ENCODE peak calls at places on chromosome 2, in nine cellular contexts. Z, B, G, R, O, J, Q, A and E are unnamed samples.

GRCh38 chr2:3472966-3473365 is 46.4 kb downstream of the ADI1 start:
- DNase-seq in B (no peak), R (no peak), O (peak), Q (no peak), Z (no peak), G (no peak), A (no peak), J (no peak), E (peak)

GRCh38 chr2:45329045-45329677 is 281.9 kb downstream of the SRBD1 start:
- DNase-seq in R (no peak), A (no peak), O (no peak), Q (no peak), G (no peak), B (no peak), J (no peak), Z (no peak), E (no peak)

GRCh38 chr2:12428324-12428723 is 288.4 kb upstream of the TRIB2 start:
- DNase-seq in G (no peak), A (no peak), Q (no peak), B (no peak), O (no peak), R (no peak), Z (no peak), J (no peak), E (no peak)

GRCh38 chr2:3336844-3337243 is 40.8 kb downstream of the EIPR1 start:
- DNase-seq in R (no peak), Z (no peak), J (no peak), A (no peak), O (no peak), B (no peak), Q (no peak), G (no peak), E (no peak)

GRCh38 chr2:233693963-233694362 is 1.3 kb downstream of the UGT1A6 start:
- DNase-seq in A (no peak), B (no peak), G (no peak), O (no peak), Z (no peak), Q (no peak), J (no peak), R (no peak), E (no peak)

GRCh38 chr2:190477563-190478454 is 56.7 kb downstream of the NEMP2 start:
- DNase-seq in G (no peak), O (no peak), A (no peak), B (no peak), R (no peak), Z (no peak), Q (no peak), J (no peak), E (no peak)

GRCh38 chr2:96970248-96970875 is 16.0 kb downstream of the FAM178B start:
- DNase-seq in O (no peak), J (peak), R (no peak), Z (no peak), Q (no peak), G (no peak), B (peak), A (no peak), E (no peak)

GRCh38 chr2:105376010-105376409 is 22.8 kb downstream of the FHL2 start:
- DNase-seq in J (no peak), Q (no peak), G (no peak), O (no peak), Z (no peak), A (no peak), B (peak), R (no peak), E (no peak)

GRCh38 chr2:203535784-203536590 is 886 bp upstream of the RAPH1 start:
- DNase-seq in R (no peak), Q (no peak), J (no peak), B (no peak), O (no peak), Z (no peak), A (peak), G (no peak), E (no peak)

GRCh38 chr2:239154971-239155805 is 245.6 kb downstream of the HDAC4 start:
- DNase-seq in O (no peak), G (no peak), Z (no peak), J (no peak), A (no peak), Q (no peak), B (peak), R (no peak), E (peak)

GRCh38 chr2:134133622-134134312 is 120.1 kb upstream of the MGAT5 start:
- DNase-seq in Z (no peak), G (no peak), O (no peak), R (no peak), B (no peak), Q (no peak), J (no peak), A (no peak), E (no peak)

GRCh38 chr2:174059875-174060226 is 94.7 kb upstream of the SP3 start:
- DNase-seq in R (peak), Z (no peak), A (no peak), B (no peak), G (no peak), O (no peak), J (no peak), Q (no peak), E (no peak)

GRCh38 chr2:236369606-236370005 is 105.4 kb upstream of the ASB18 start:
- DNase-seq in Q (no peak), G (no peak), O (no peak), B (peak), A (no peak), J (no peak), R (no peak), Z (no peak), E (peak)

GRCh38 chr2:164764996-164765395 is 76.6 kb downstream of the COBLL1 start:
- DNase-seq in A (no peak), Z (no peak), O (no peak), R (no peak), Q (no peak), B (no peak), J (no peak), G (no peak), E (no peak)

GRCh38 chr2:28407131-28407975 is 14.7 kb downstream of the FOSL2 start:
- DNase-seq in Q (no peak), R (no peak), B (no peak), O (no peak), G (no peak), A (no peak), J (no peak), Z (no peak), E (peak)

GRCh38 chr2:108998911-108999310 is 9.9 kb upstream of the EDAR start:
- DNase-seq in A (no peak), J (no peak), R (no peak), Z (no peak), Q (no peak), B (no peak), G (no peak), O (no peak), E (no peak)

GRCh38 chr2:72149556-72150156 is 2.0 kb upstream of the CYP26B1 start:
- DNase-seq in O (peak), R (peak), Q (no peak), J (no peak), A (no peak), B (peak), Z (no peak), G (no peak), E (peak)

GRCh38 chr2:84495539-84496146 is 20.7 kb upstream of the DNAH6 start:
- DNase-seq in R (peak), Q (peak), G (peak), J (peak), B (no peak), A (peak), Z (peak), O (no peak), E (no peak)

GRCh38 chr2:58240595-58240937 is 559 bp downstream of the FANCL start:
- DNase-seq in G (no peak), Z (no peak), Q (no peak), R (peak), J (no peak), A (peak), B (no peak), O (no peak), E (no peak)

GRCh38 chr2:20212871-20213503 is 11.9 kb downstream of the SDC1 start:
- DNase-seq in O (no peak), B (peak), R (no peak), Q (no peak), G (no peak), A (no peak), Z (no peak), J (no peak), E (no peak)

GRCh38 chr2:159609933-159610523 is 6.3 kb downstream of the BAZ2B start:
- DNase-seq in B (no peak), R (no peak), G (no peak), Q (no peak), O (no peak), A (no peak), Z (no peak), J (no peak), E (no peak)

GRCh38 chr2:128279786-128280701 is 38.6 kb downstream of the HS6ST1 start:
- DNase-seq in J (peak), B (no peak), G (no peak), Q (no peak), Z (no peak), O (peak), R (no peak), A (no peak), E (peak)

GRCh38 chr2:134823431-134823830 is 15.0 kb upstream of the ACMSD start:
- DNase-seq in Z (no peak), B (no peak), A (no peak), Q (no peak), R (no peak), G (no peak), O (no peak), J (no peak), E (no peak)

GRCh38 chr2:196324212-196324611 is 152.8 kb upstream of the STK17B start:
- DNase-seq in O (no peak), G (no peak), R (no peak), J (no peak), Z (no peak), Q (no peak), A (no peak), B (no peak), E (no peak)

GRCh38 chr2:237026981-237027711 is 58.5 kb upstream of the COPS8 start:
- DNase-seq in Q (peak), B (peak), R (peak), A (peak), J (peak), Z (no peak), G (no peak), O (peak), E (peak)

GRCh38 chr2:24930768-24931167 is 10.7 kb upstream of the ADCY3 start:
- DNase-seq in J (peak), G (no peak), A (no peak), Q (peak), Z (no peak), R (no peak), B (peak), O (no peak), E (peak)

GRCh38 chr2:241018051-241018891 is 19.9 kb downstream of the SNED1 start:
- DNase-seq in Z (no peak), B (peak), G (no peak), J (no peak), R (no peak), Q (no peak), O (no peak), A (no peak), E (no peak)

GRCh38 chr2:216339456-216340279 is 32.6 kb downstream of the MARCHF4 start:
- DNase-seq in O (peak), J (no peak), Q (no peak), Z (no peak), A (no peak), B (no peak), R (no peak), G (no peak), E (no peak)

GRCh38 chr2:128442891-128443302 is 124.2 kb upstream of the HS6ST1 start:
- DNase-seq in B (peak), O (peak), Q (no peak), R (no peak), G (no peak), J (peak), Z (no peak), A (no peak), E (peak)

GRCh38 chr2:99139003-99139402 is 2.5 kb upstream of the C2orf15 start:
- DNase-seq in Q (no peak), J (no peak), Z (no peak), G (no peak), R (no peak), O (no peak), B (no peak), A (no peak), E (no peak)

GRCh38 chr2:235330775-235331438 is 162.9 kb upstream of the AGAP1 start:
- DNase-seq in G (no peak), Q (no peak), A (peak), R (peak), J (no peak), O (no peak), Z (no peak), B (no peak), E (no peak)

GRCh38 chr2:9753665-9754531 is 89.4 kb upstream of the TAF1B start:
- DNase-seq in G (peak), J (no peak), R (peak), A (no peak), B (peak), O (no peak), Z (no peak), Q (no peak), E (no peak)

GRCh38 chr2:231221761-231222160 is 23.3 kb downstream of the ARMC9 start:
- DNase-seq in A (no peak), B (no peak), Q (no peak), J (no peak), R (no peak), O (no peak), Z (no peak), G (no peak), E (no peak)

GRCh38 chr2:234401376-234401775 is 95.5 kb downstream of the ARL4C start:
- DNase-seq in G (no peak), R (no peak), A (no peak), J (no peak), Z (no peak), B (no peak), O (no peak), Q (no peak), E (no peak)

GRCh38 chr2:33068261-33068660 is 121.5 kb downstream of the LTBP1 start:
- DNase-seq in J (no peak), G (no peak), A (no peak), R (peak), O (no peak), Z (no peak), Q (no peak), B (no peak), E (no peak)